ENCODE peak calls at places on chromosome 6, in four cellular contexts. X is tibial nerve, N is transverse colon, P is stomach. Q is an unnamed sample.

GRCh38 chr6:169317441-169318202 is 64.0 kb upstream of the THBS2 start:
- DNase-seq in X (no peak), N (no peak), P (no peak), Q (no peak)

GRCh38 chr6:149925974-149926777 is 3.3 kb upstream of the RAET1G start:
- DNase-seq in X (peak; percentile 96), N (peak; percentile 93), P (peak; percentile 92), Q (peak; percentile 95)

GRCh38 chr6:13576017-13576416 is 1.6 kb downstream of the SIRT5 start:
- DNase-seq in X (no peak), N (no peak), P (no peak), Q (no peak)

GRCh38 chr6:90086517-90086916 is 192.2 kb downstream of the GJA10 start:
- DNase-seq in X (no peak), N (no peak), P (no peak), Q (no peak)

GRCh38 chr6:36548401-36548743 is 1.1 kb upstream of the STK38 start:
- DNase-seq in X (no peak), N (no peak), P (no peak), Q (no peak)

GRCh38 chr6:152135755-152136448 is 328.4 kb downstream of the ESR1 start:
- DNase-seq in X (no peak), N (no peak), P (no peak), Q (no peak)

GRCh38 chr6:42224222-42225042 is 6.8 kb upstream of the MRPS10 start:
- DNase-seq in X (no peak), N (no peak), P (no peak), Q (no peak)

GRCh38 chr6:167699141-167700036 is 127.3 kb upstream of the AFDN start:
- DNase-seq in X (peak; percentile 50), N (peak; percentile 69), P (peak; percentile 49), Q (peak; percentile 32)

GRCh38 chr6:23180504-23181293 is 611.3 kb downstream of the HDGFL1 start:
- DNase-seq in X (no peak), N (peak; percentile 8), P (peak; percentile 53), Q (peak; percentile 85)

GRCh38 chr6:78936515-78936914 is 69.2 kb downstream of the IRAK1BP1 start:
- DNase-seq in X (no peak), N (no peak), P (no peak), Q (no peak)

GRCh38 chr6:160428818-160429744 is 80.9 kb downstream of the SLC22A3 start:
- DNase-seq in X (no peak), N (no peak), P (no peak), Q (no peak)
- TF ChIP-seq CTCF in X (no peak), N (no peak), P (no peak), Q (no peak)

GRCh38 chr6:34423254-34423653 is 2.6 kb downstream of the RPS10 start:
- DNase-seq in X (no peak), N (no peak), P (no peak), Q (no peak)
- TF ChIP-seq POLR2A in X (no peak), N (no peak), P (no peak), Q (no peak)

DNA sequence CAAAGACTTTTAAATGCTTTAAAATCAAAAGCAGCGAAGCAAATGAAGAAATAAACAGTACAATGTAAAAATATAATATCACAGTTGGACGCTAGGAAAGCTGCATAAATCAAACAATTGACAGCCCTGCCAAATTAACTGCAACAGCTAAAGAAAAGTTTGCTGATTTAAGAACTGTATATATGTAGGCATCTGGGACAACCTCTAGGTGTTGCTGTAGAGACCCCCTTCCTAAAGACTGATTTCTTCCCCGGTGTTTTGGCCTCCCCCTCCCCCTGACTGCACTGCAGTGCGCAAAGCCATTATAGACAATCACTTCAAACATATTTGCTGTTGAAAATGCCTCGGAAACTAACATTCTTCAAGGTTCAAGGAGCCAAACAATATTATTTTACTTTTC is 1.1 kb downstream of the ELOVL4 start:
- DNase-seq in X (no peak), N (no peak), P (no peak), Q (no peak)
- H3K4me3 ChIP-seq in X (peak overlapping the region; percentile 57), N (no peak overlapping the region), P (peak overlapping the region; percentile 72), Q (no peak overlapping the region)

GRCh38 chr6:106082735-106083398 is 3.3 kb upstream of the PRDM1 start:
- DNase-seq in X (no peak), N (no peak), P (no peak), Q (no peak)

GRCh38 chr6:106085687-106085983 is 501 bp upstream of the PRDM1 start:
- DNase-seq in X (no peak), N (no peak), P (no peak), Q (no peak)

GRCh38 chr6:106083618-106084017 is 2.5 kb upstream of the PRDM1 start:
- DNase-seq in X (no peak), N (no peak), P (no peak), Q (no peak)

GRCh38 chr6:106084973-106085686 is 1.0 kb upstream of the PRDM1 start:
- DNase-seq in X (peak; percentile 14), N (no peak), P (no peak), Q (no peak)

GRCh38 chr6:106084106-106084963 is 1.8 kb upstream of the PRDM1 start:
- DNase-seq in X (peak; percentile 48), N (peak; percentile 52), P (no peak), Q (peak; percentile 52)
- TF ChIP-seq CTCF in X (peak; percentile 16), N (peak; percentile 43), P (no peak), Q (peak; percentile 61)

DNA sequence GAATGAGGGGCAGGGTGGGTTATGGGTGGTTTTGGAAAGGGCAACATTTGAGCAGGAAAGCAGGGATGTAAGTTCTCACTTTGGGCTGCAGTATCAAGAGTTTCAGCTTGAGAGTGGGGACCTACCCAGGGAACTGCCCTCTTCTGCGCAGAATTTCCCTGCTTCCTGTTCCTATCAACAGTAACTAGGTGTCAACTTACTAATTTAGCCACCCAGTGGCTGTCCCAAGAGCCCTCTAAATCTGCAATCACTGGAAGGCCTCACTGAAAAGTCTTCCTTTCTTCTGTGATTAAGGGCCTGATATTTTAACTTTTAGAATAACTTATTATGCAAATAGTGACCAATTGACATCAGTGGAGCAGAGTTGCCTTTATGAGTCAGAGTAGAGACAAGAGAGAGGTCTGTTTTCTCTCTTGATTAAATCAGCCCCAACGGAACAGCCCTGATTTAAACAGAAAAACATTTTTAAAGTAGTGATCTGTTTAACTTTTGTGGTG is 118.2 kb upstream of the RIPOR2 start:
- DNase-seq in X (peak; percentile 24), N (no peak), P (no peak), Q (no peak)
- TF ChIP-seq POLR2A in X (no peak), N (no peak), P (no peak), Q (no peak)

DNA sequence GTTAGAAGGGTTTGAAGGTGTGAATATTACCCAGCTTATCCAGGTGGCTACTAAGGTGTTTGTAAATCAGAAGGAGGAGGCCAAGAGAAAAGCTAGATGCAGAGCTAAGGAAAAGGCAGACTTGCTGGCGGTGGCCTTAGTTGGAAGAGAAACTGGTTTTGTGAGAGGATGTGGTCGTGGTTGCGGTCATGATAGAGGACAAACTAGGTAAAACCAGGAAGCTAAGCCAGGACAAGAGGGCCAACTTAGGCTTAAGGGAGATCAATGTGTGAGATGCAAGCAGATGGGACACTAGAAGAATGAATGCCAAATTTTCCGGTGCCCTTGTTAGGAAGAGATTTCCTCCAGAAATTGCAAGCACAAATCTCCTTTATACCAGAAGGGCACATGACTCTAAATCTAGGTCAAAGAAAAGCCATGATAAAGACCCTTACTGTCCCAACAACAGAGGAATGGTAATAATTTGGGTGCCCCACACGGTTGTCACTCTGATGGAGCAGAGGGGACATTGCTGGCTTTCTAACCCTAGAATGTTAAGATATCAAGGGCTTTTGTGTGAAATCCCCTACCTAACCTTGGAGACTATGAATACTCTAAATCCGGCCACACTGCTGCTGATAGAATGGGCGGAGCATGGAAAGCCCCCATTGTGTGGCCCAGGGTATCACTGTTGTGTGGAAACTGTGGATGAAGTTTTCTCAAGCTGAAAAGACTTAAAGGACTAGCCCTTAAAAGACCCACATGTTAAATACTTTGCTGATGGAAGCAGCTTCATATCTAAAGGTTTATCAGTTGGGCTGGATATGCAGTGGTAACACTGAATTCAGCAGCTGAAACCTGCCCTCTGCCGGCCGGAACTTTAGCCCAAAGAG is 7.8 kb downstream of the IL22RA2 start:
- DNase-seq in X (no peak), N (peak; percentile 59), P (peak; percentile 69), Q (peak; percentile 11)
- H3K4me3 ChIP-seq in X (no peak overlapping the region), N (no peak overlapping the region), P (no peak overlapping the region), Q (no peak overlapping the region)

GRCh38 chr6:626236-626635 is 30.7 kb downstream of the HUS1B start:
- DNase-seq in X (no peak), N (no peak), P (no peak), Q (no peak)

GRCh38 chr6:622462-622861 is 34.4 kb downstream of the HUS1B start:
- DNase-seq in X (no peak), N (no peak), P (no peak), Q (no peak)

GRCh38 chr6:621916-622315 is 35.0 kb downstream of the HUS1B start:
- DNase-seq in X (no peak), N (no peak), P (no peak), Q (no peak)

GRCh38 chr6:628772-629171 is 28.1 kb downstream of the HUS1B start:
- DNase-seq in X (no peak), N (no peak), P (no peak), Q (no peak)

DNA sequence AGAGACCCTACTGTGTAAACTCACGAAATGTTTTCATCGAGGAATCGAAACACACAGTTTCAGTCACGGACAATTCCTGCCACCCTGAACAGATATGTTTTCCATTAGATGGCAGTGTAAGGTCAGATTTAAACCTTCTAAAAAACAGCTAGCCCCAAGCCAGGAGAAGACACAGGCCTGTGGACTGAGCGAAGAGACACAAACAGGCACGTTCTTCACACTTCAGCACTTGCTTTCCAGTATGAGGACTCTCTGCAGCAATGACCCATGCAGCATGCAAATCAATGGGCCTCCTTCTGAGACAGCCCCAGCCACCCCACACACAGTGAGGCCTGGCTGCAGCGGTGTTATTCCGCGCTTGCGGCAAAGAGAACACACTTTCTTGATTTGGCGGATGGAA is 31.9 kb downstream of the HUS1B start:
- DNase-seq in X (no peak), N (no peak), P (no peak), Q (no peak)
- TF ChIP-seq CTCF in X (no peak), N (no peak), P (no peak), Q (no peak)

GRCh38 chr6:137216875-137217553 is 2.2 kb downstream of the IFNGR1 start:
- DNase-seq in X (no peak), N (no peak), P (peak; percentile 46), Q (no peak)
- TF ChIP-seq POLR2A in X (no peak), N (no peak), P (no peak), Q (no peak)